ENCODE peak calls at places on chromosomes 12 and 14, in six cellular contexts. T, A, V, R, N and G are unnamed samples.

GRCh38 chr12:57454566-57455373 is at the start of gene INHBE:
- DNase-seq in R (no peak), V (no peak), A (no peak), N (no peak), T (peak; percentile 63), G (peak; percentile 77)

GRCh38 chr14:54502602-54503001 is 7.1 kb upstream of the CGRRF1 start:
- DNase-seq in V (no peak), A (no peak), N (no peak), T (peak; percentile 54), R (no peak), G (no peak)

GRCh38 chr12:14774074-14774943 is 29.0 kb downstream of the WBP11 start:
- DNase-seq in V (peak; percentile 87), N (peak; percentile 95), R (peak; percentile 74), T (peak; percentile 98), A (peak; percentile 91), G (no peak)

GRCh38 chr14:95756751-95757150 is 42.8 kb upstream of the TCL1A start:
- DNase-seq in A (no peak), N (no peak), T (no peak), R (no peak), V (no peak), G (no peak)

GRCh38 chr12:91178139-91178561 is 4.5 kb downstream of the DCN start:
- DNase-seq in T (peak; percentile 73), V (no peak), A (peak; percentile 40), R (no peak), N (peak; percentile 44), G (peak; percentile 77)

GRCh38 chr14:61472025-61472672 is 150.8 kb downstream of the PRKCH start:
- DNase-seq in N (peak; percentile 100), T (peak; percentile 95), V (peak; percentile 75), R (no peak), A (no peak), G (no peak)

GRCh38 chr14:92551066-92551841 is 37.7 kb downstream of the RIN3 start:
- DNase-seq in R (no peak), A (peak; percentile 65), V (no peak), T (no peak), N (no peak), G (peak; percentile 85)

GRCh38 chr12:88578821-88579518 is 1.3 kb downstream of the KITLG start:
- DNase-seq in R (no peak), N (peak; percentile 57), T (peak; percentile 60), V (peak; percentile 72), A (no peak), G (no peak)

GRCh38 chr14:74401504-74402241 is 24.3 kb downstream of the SYNDIG1L start:
- DNase-seq in N (no peak), V (peak; percentile 63), T (peak; percentile 18), A (peak; percentile 76), R (no peak), G (peak; percentile 80)

GRCh38 chr14:55610717-55611370 is 30.8 kb downstream of the KTN1 start:
- DNase-seq in N (no peak), T (no peak), V (no peak), R (no peak), A (no peak), G (no peak)

GRCh38 chr12:2856051-2856450 is 788 bp downstream of the TEX52 start:
- DNase-seq in N (peak; percentile 19), V (no peak), R (no peak), A (no peak), T (peak; percentile 14), G (peak; percentile 48)

GRCh38 chr14:92698393-92698792 is 50.0 kb downstream of the LGMN start:
- DNase-seq in V (no peak), T (no peak), N (no peak), R (no peak), A (no peak), G (no peak)

GRCh38 chr14:38867561-38868150 is 235.4 kb downstream of the SEC23A start:
- DNase-seq in A (peak; percentile 56), R (peak; percentile 67), T (peak; percentile 84), N (peak; percentile 80), V (peak; percentile 25), G (peak; percentile 93)

GRCh38 chr12:21828779-21829178 is 54.3 kb upstream of the KCNJ8 start:
- DNase-seq in V (no peak), N (no peak), R (no peak), T (peak; percentile 75), A (no peak), G (no peak)

GRCh38 chr14:98458702-98459101 is 813.3 kb downstream of the BCL11B start:
- DNase-seq in A (no peak), T (no peak), R (no peak), V (no peak), N (no peak), G (no peak)
- H3K9me2 ChIP-seq in A (no peaks in the 10 kb centered on the region), T (no peaks in the 10 kb centered on the region), R (no peaks in the 10 kb centered on the region), V (no peaks in the 10 kb centered on the region), N (no peaks in the 10 kb centered on the region), G (no peaks in the 10 kb centered on the region)

GRCh38 chr14:23883684-23884540 is 69.7 kb upstream of the DHRS4 start:
- DNase-seq in V (no peak), R (no peak), A (no peak), T (no peak), N (no peak), G (no peak)
- H3K9ac ChIP-seq in V (no peak overlapping the region), R (no peak overlapping the region), A (no peak overlapping the region), T (no peak overlapping the region), N (no peak overlapping the region), G (no peak overlapping the region)

DNA sequence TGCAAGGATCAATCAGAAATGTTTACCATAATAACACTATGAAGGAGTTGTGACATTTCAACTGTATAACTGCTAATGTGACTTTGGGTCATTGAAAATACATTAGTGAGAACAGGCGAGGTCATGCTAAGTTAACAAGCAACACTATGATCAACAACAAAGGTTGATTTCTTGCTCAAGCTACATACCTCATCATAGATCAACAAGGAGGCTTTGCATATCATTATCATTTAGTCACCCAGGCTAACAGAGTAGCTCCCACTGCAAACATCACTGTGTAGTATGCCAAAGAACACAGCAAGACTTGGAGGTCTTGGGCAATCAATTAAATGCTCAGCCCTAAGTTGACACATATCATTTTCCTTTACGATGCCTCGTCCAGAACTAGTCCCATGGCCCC is 212.5 kb downstream of the NOVA1 start:
- DNase-seq in R (no peak), T (no peak), A (no peak), V (no peak), N (no peak), G (no peak)
- H3K9me3 ChIP-seq in R (peaks cover 26% of the 10 kb centered on the region), T (no peaks in the 10 kb centered on the region), A (no peaks in the 10 kb centered on the region), V (no peaks in the 10 kb centered on the region), N (no peaks in the 10 kb centered on the region), G (peaks cover 76% of the 10 kb centered on the region)

GRCh38 chr12:111387747-111388365 is 17.9 kb upstream of the SH2B3 start:
- DNase-seq in V (no peak), R (no peak), N (no peak), A (no peak), T (no peak), G (no peak)

GRCh38 chr12:111386891-111387290 is 18.0 kb upstream of the PHETA1 start:
- DNase-seq in T (peak; percentile 36), N (no peak), R (no peak), A (no peak), V (no peak), G (no peak)

GRCh38 chr12:111389635-111390034 is 16.1 kb upstream of the SH2B3 start:
- DNase-seq in N (peak; percentile 74), T (no peak), V (no peak), A (no peak), R (no peak), G (no peak)

GRCh38 chr12:111379942-111380554 is 11.2 kb upstream of the PHETA1 start:
- DNase-seq in A (no peak), T (no peak), N (no peak), R (no peak), V (no peak), G (no peak)

GRCh38 chr12:111384596-111384995 is 15.7 kb upstream of the PHETA1 start:
- DNase-seq in T (no peak), N (peak; percentile 84), V (no peak), R (no peak), A (no peak), G (no peak)
- H3K9me2 ChIP-seq in T (no peaks in the 10 kb centered on the region), N (no peaks in the 10 kb centered on the region), V (no peaks in the 10 kb centered on the region), R (no peaks in the 10 kb centered on the region), A (no peaks in the 10 kb centered on the region), G (no peaks in the 10 kb centered on the region)

DNA sequence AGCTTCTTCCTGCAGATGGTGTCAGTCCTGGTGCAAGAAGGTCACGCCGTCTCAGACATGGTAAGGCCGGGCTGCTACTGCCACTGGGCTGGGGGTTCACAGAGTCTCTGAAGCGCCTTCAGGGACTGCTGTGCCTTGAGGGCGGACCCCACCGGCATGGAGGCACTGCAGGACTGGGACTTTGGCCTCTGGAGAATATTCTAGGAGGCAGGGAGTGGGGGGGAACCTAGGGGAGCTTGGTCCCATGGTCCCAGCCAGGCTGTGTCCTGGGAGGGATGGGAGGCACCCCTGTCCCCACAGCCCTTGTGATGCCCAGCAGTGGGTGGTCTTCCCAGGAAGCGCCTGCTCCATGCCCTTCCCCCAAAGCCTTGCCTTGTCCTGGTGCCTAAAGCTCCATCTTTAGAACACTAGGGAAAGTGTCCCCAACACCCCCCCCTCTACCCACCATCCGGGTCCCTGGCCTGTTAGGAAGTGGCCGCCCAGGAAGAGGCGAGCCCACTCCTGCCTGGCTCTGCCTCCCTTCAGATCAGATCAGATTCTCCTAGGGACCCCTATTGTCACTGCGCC is 1.5 kb downstream of the AMN start:
- DNase-seq in N (no peak), V (no peak), R (no peak), T (no peak), A (no peak), G (peak; percentile 40)
- H3K9ac ChIP-seq in N (no peak overlapping the region), V (no peak overlapping the region), R (no peak overlapping the region), T (no peak overlapping the region), A (no peak overlapping the region), G (no peak overlapping the region)

GRCh38 chr12:12648951-12649650 is 37.4 kb downstream of the CREBL2 start:
- DNase-seq in R (no peak), A (no peak), V (no peak), N (no peak), T (no peak), G (no peak)
- H3K9me3 ChIP-seq in R (peaks cover 8% of the 10 kb centered on the region), A (no peaks in the 10 kb centered on the region), V (peaks cover 6% of the 10 kb centered on the region), N (peaks cover 10% of the 10 kb centered on the region), T (peaks cover 3% of the 10 kb centered on the region), G (peaks cover 16% of the 10 kb centered on the region)